ENCODE peak calls at places on chromosomes 1 and 21, in four cellular contexts. X is tibial artery, E is bronchial epithelial cell, Y is lower lobe of right lung. D is an unnamed sample.
A peak's percentile ranks its signal among the peaks of the same experiment; 100 is the strongest.

GRCh38 chr1:223188618-223189356 is 45.7 kb upstream of the TLR5 start:
- DNase-seq in Y (no peak), X (no peak), E (no peak), D (no peak)

GRCh38 chr21:39908265-39908923 is 41.2 kb downstream of the PCP4 start:
- DNase-seq in Y (no peak), X (no peak), E (no peak), D (no peak)

GRCh38 chr1:41866285-41866684 is 52.4 kb downstream of the HIVEP3 start:
- DNase-seq in E (no peak), X (no peak), Y (no peak), D (peak; percentile 33)

GRCh38 chr1:12450831-12451559 is 167.0 kb downstream of the DHRS3 start:
- DNase-seq in E (no peak), Y (no peak), X (peak; percentile 52), D (no peak)

GRCh38 chr1:87816646-87817045 is 488.0 kb downstream of the LMO4 start:
- DNase-seq in X (no peak), Y (no peak), E (no peak), D (no peak)

GRCh38 chr1:11938722-11939526 is 4.4 kb downstream of the PLOD1 start:
- DNase-seq in Y (no peak), E (no peak), X (no peak), D (peak; percentile 44)

GRCh38 chr1:221783437-221783836 is 41.5 kb upstream of the DUSP10 start:
- DNase-seq in X (no peak), E (no peak), Y (no peak), D (no peak)

GRCh38 chr1:198128528-198128927 is 28.3 kb upstream of the NEK7 start:
- DNase-seq in Y (no peak), X (no peak), E (peak; percentile 61), D (no peak)

GRCh38 chr21:31034378-31034777 is 3.9 kb downstream of the KRTAP19-8 start:
- DNase-seq in X (no peak), Y (no peak), E (peak; percentile 21), D (no peak)

DNA sequence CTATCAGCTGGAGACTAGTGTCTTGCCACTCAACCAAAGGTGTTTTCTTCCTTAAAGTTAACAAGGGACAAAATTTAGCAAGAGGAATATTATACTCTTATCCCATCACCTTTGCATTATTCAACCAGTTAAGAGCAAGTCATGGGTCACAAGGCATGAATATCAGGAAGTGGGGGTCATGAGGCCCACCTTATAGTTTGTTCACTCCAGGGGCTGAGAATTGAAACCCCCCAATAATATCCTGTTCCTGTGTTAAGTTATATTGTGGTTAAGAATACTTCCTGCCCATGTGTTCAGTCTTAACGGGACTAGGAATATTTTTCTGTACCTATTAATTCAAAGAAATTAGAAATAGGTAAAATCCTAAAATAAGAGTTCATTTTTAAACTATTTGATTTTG is 239.7 kb downstream of the S1PR1 start:
- DNase-seq in Y (no peak), X (no peak), E (no peak), D (no peak)
- H3K36me3 ChIP-seq in Y (no peaks in the 10 kb centered on the region), X (no peaks in the 10 kb centered on the region), E (no peaks in the 10 kb centered on the region), D (no peaks in the 10 kb centered on the region)

GRCh38 chr1:220093361-220094015 is 444 bp upstream of the IARS2 start:
- DNase-seq in X (no peak), E (no peak), Y (no peak), D (no peak)
- H3K4me3 ChIP-seq in X (peak overlapping the region; percentile 72), E (peak overlapping the region; percentile 69), Y (peak overlapping the region; percentile 99), D (peak overlapping the region; percentile 95)

GRCh38 chr1:65623895-65624294 is 168.8 kb upstream of the PDE4B start:
- DNase-seq in X (no peak), E (no peak), Y (no peak), D (no peak)
- TF ChIP-seq CTCF in X (no peak), E (no peak), Y (no peak), D (no peak)

DNA sequence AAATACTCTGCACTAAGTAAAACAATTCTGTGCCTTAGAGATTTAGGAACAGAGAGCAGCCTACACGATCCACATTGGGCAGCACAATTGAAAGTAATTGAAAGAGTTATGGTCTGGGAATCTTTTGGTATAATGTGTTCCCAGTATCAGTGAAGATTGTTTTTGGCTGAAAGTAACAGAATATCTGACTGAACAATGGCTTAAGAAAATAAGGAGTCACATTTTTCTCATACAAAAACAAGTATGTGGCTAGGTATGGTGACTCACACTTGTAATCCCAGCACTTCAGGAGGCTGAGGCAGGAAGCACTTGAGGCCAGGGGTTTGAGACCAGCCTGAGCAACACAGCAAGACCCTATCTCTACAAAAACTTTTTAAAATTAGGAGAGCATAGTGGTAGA is 306.2 kb downstream of the NFIA start:
- DNase-seq in X (no peak), E (peak; percentile 15), Y (no peak), D (no peak)
- H3K36me3 ChIP-seq in X (peaks cover 37% of the 10 kb centered on the region), E (peaks cover 1% of the 10 kb centered on the region), Y (peaks cover 21% of the 10 kb centered on the region), D (no peaks in the 10 kb centered on the region)

DNA sequence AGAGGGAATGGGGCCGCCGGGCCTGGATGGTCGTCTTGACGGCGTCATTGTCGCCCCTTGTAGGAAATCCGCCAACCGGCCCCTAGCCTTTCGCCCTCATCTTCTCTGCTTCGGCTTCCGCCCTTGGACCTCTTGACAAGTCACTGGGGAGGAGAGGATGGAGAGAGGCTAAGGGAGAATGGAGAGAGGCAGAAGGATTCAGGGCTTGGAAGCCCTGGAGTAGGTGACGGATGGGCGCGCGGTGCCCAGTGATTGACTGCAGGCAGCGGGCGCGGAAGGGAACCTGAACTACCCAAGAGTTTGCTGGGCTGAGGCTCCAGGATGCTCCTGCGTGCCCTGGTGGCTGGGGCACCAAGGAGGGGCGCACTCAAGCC is 651 bp downstream of the PDE4B start:
- DNase-seq in E (no peak), Y (no peak), X (peak; percentile 19), D (no peak)
- H3K4me3 ChIP-seq in E (no peak overlapping the region), Y (peak overlapping the region; percentile 49), X (peak overlapping the region; percentile 15), D (no peak overlapping the region)

GRCh38 chr1:182444497-182444896 is 5.4 kb upstream of the RGSL1 start:
- DNase-seq in X (no peak), E (no peak), Y (no peak), D (no peak)
- TF ChIP-seq CTCF in X (no peak), E (peak; percentile 32), Y (no peak), D (no peak)

DNA sequence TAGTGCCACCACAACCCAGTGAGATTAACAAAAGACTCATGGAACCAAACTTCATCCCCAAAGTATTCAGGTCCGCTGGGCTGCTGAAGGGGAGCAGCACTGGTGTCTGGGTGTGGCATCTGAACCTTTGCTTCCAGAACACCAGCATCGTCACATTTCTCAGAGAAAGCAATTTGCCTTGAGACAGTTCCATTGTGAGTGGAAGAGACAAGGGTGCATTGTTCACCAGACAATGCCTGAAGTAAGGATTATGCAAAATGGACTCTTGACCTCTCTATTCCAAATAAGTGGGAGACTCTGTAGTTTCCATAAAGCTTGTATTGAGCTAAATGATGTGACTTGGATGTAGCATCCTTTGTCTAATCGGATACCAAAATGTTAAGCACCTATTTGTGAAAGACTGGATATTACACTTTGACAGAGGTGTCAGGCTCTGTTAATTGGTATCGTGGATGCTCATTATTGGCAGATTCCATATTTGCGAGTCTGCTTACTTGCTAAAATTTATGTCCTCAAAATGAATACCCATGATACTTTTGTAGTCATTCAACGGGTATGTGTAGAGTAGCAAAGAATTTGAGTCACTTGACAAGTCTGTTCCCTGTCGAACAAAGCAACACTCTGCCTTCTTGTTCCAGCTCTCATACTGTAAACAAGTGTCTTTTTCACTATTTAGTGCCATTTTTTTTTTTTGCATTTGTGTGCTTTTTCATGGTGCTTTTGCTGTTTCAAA is 75.6 kb downstream of the MRPS6 start:
- DNase-seq in X (no peak), Y (no peak), E (no peak), D (no peak)
- H3K36me3 ChIP-seq in X (no peaks in the 10 kb centered on the region), Y (peaks cover 6% of the 10 kb centered on the region), E (peaks cover 1% of the 10 kb centered on the region), D (no peaks in the 10 kb centered on the region)

GRCh38 chr1:224730540-224730939 is 114.4 kb downstream of the CNIH3 start:
- DNase-seq in E (no peak), X (no peak), Y (no peak), D (no peak)

GRCh38 chr1:224732367-224733006 is 116.4 kb downstream of the CNIH3 start:
- DNase-seq in Y (no peak), E (no peak), X (no peak), D (no peak)

GRCh38 chr1:224731633-224732032 is 115.5 kb downstream of the CNIH3 start:
- DNase-seq in E (no peak), Y (no peak), X (no peak), D (no peak)

GRCh38 chr1:224733021-224733911 is 117.1 kb downstream of the CNIH3 start:
- DNase-seq in X (no peak), Y (no peak), E (peak; percentile 68), D (no peak)

GRCh38 chr1:224730950-224731349 is 114.8 kb downstream of the CNIH3 start:
- DNase-seq in E (peak; percentile 16), X (no peak), Y (no peak), D (no peak)
- H3K4me3 ChIP-seq in E (no peak overlapping the region), X (no peak overlapping the region), Y (no peak overlapping the region), D (no peak overlapping the region)

DNA sequence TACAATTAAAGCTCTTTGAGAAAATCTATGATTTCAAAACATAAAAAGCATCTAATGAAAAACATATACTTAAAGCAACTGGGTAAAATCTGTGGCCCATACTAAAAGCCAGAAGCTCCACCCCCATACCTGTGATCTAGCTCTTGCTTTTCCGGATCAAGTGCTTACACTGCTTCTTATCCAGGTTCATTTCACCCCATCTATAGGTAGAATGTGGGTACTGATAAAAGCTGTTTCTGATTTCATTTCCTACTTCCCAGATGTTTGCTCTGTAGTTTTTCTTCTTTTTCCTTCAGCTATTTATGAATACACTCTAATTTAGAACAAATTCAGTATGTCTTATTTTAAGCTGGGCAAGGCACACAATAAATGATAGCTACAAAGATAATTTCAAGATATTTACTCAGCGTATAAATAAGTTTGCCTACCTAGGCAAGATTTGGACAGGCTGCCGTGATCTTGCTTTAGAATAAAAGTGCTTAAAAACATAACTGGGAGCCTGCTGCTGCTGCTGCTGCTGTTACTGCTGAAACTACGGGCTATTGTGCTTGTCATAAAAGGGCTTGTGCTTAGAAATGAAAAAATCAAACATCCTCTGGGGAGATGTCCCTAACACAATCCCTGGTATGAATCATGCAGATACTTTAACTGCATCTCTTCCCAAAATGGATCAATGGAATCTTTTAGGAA is 2.1 kb downstream of the SIPA1L2 start:
- DNase-seq in X (no peak), Y (no peak), E (peak; percentile 84), D (no peak)
- TF ChIP-seq CTCF in X (no peak), Y (peak; percentile 47), E (peak; percentile 60), D (no peak)